ENCODE peak calls at places on chromosomes 2 and 18, in eight cellular contexts. F, N, U, S, M, P, D and H are unnamed samples.

GRCh38 chr2:85434677-85435076 is 16.2 kb downstream of the SH2D6 start:
- DNase-seq in F (no peak), N (no peak), U (no peak), S (no peak), M (no peak), P (no peak), D (no peak), H (no peak)

GRCh38 chr2:68320118-68320641 is 431 bp upstream of the CNRIP1 start:
- DNase-seq in F (no peak), N (no peak), U (no peak), S (no peak), M (peak; percentile 17), P (peak; percentile 81), D (no peak), H (no peak)

GRCh38 chr2:208363485-208363884 is 43.1 kb upstream of the PTH2R start:
- DNase-seq in F (no peak), N (no peak), U (peak; percentile 33), S (no peak), M (no peak), P (no peak), D (no peak), H (no peak)

GRCh38 chr18:75247041-75247551 is 36.5 kb downstream of the TSHZ1 start:
- DNase-seq in F (no peak), N (no peak), U (peak; percentile 23), S (no peak), M (no peak), P (no peak), D (no peak), H (no peak)

GRCh38 chr2:216985658-216986141 is 125.8 kb upstream of the TNP1 start:
- DNase-seq in F (no peak), N (no peak), U (no peak), S (no peak), M (peak; percentile 17), P (peak; percentile 91), D (no peak), H (no peak)

GRCh38 chr2:36677995-36678605 is 18.4 kb upstream of the VIT start:
- DNase-seq in F (no peak), N (no peak), U (no peak), S (no peak), M (no peak), P (no peak), D (no peak), H (no peak)

GRCh38 chr2:46411245-46411641 is 68.1 kb upstream of the TMEM247 start:
- DNase-seq in F (no peak), N (no peak), U (no peak), S (no peak), M (no peak), P (no peak), D (no peak), H (no peak)

GRCh38 chr2:43165378-43166025 is 60.9 kb downstream of the ZFP36L2 start:
- DNase-seq in F (no peak), N (no peak), U (no peak), S (no peak), M (no peak), P (no peak), D (no peak), H (no peak)

GRCh38 chr2:149068996-149069888 is 30.7 kb downstream of the LYPD6B start:
- DNase-seq in F (no peak), N (peak; percentile 25), U (no peak), S (no peak), M (no peak), P (no peak), D (no peak), H (no peak)

GRCh38 chr2:7014201-7014640 is 97.0 kb downstream of the RNF144A start:
- DNase-seq in F (no peak), N (peak; percentile 27), U (no peak), S (no peak), M (no peak), P (no peak), D (no peak), H (peak; percentile 67)

GRCh38 chr18:79927597-79928562 is 23.6 kb downstream of the SLC66A2 start:
- DNase-seq in F (peak; percentile 38), N (no peak), U (no peak), S (peak; percentile 37), M (no peak), P (no peak), D (no peak), H (peak; percentile 53)

GRCh38 chr18:29172151-29173015 is 995.5 kb upstream of the CDH2 start:
- DNase-seq in F (no peak), N (no peak), U (no peak), S (no peak), M (no peak), P (no peak), D (no peak), H (no peak)

GRCh38 chr2:34892286-34892685 is 1293.2 kb upstream of the FAM98A start:
- DNase-seq in F (no peak), N (no peak), U (no peak), S (no peak), M (no peak), P (no peak), D (no peak), H (no peak)

GRCh38 chr2:142918624-142919023 is 41.2 kb downstream of the KYNU start:
- DNase-seq in F (no peak), N (no peak), U (no peak), S (no peak), M (no peak), P (no peak), D (no peak), H (no peak)

GRCh38 chr2:766255-766654 is 89.0 kb upstream of the TMEM18 start:
- DNase-seq in F (no peak), N (no peak), U (no peak), S (no peak), M (no peak), P (no peak), D (no peak), H (no peak)

GRCh38 chr18:64203295-64203694 is 54.4 kb upstream of the LINC00305 start:
- DNase-seq in F (no peak), N (no peak), U (no peak), S (no peak), M (no peak), P (no peak), D (no peak), H (no peak)

GRCh38 chr2:33214436-33214835 is 262.0 kb upstream of the RASGRP3 start:
- DNase-seq in F (no peak), N (no peak), U (no peak), S (no peak), M (no peak), P (no peak), D (no peak), H (no peak)

GRCh38 chr2:70961648-70961994 is 16.8 kb upstream of the ANKRD53 start:
- DNase-seq in F (no peak), N (no peak), U (no peak), S (no peak), M (no peak), P (no peak), D (no peak), H (peak; percentile 33)

GRCh38 chr18:58781627-58782194 is 83.0 kb upstream of the ZNF532 start:
- DNase-seq in F (peak; percentile 86), N (peak; percentile 79), U (peak; percentile 61), S (peak; percentile 63), M (no peak), P (peak; percentile 75), D (peak; percentile 69), H (peak; percentile 85)

GRCh38 chr18:45801396-45802004 is 24.0 kb upstream of the SIGLEC15 start:
- DNase-seq in F (no peak), N (no peak), U (no peak), S (no peak), M (no peak), P (no peak), D (no peak), H (no peak)

GRCh38 chr2:230877737-230878598 is 13.2 kb downstream of the ITM2C start:
- DNase-seq in F (peak; percentile 59), N (no peak), U (no peak), S (no peak), M (no peak), P (no peak), D (no peak), H (peak; percentile 84)

GRCh38 chr2:42128731-42129486 is 40.2 kb upstream of the EML4 start:
- DNase-seq in F (no peak), N (no peak), U (no peak), S (no peak), M (no peak), P (no peak), D (no peak), H (no peak)

GRCh38 chr2:112156152-112156986 is 18.2 kb downstream of the FBLN7 start:
- DNase-seq in F (peak; percentile 76), N (peak; percentile 70), U (no peak), S (no peak), M (no peak), P (no peak), D (no peak), H (no peak)

GRCh38 chr18:74370163-74370562 is 54.5 kb downstream of the C18orf63 start:
- DNase-seq in F (no peak), N (no peak), U (no peak), S (no peak), M (no peak), P (no peak), D (no peak), H (no peak)

GRCh38 chr2:104897515-104898184 is 43.7 kb downstream of the POU3F3 start:
- DNase-seq in F (no peak), N (no peak), U (peak; percentile 89), S (no peak), M (no peak), P (no peak), D (no peak), H (no peak)

GRCh38 chr2:219571311-219572236 is at the start of gene OBSL1:
- DNase-seq in F (no peak), N (peak; percentile 18), U (peak; percentile 51), S (peak; percentile 77), M (no peak), P (peak; percentile 87), D (peak; percentile 57), H (no peak)

GRCh38 chr2:220887271-220887870 is 684.7 kb downstream of the EPHA4 start:
- DNase-seq in F (no peak), N (no peak), U (no peak), S (no peak), M (no peak), P (no peak), D (no peak), H (no peak)

GRCh38 chr2:112887904-112888303 is 23.1 kb upstream of the IL37 start:
- DNase-seq in F (no peak), N (no peak), U (no peak), S (no peak), M (no peak), P (no peak), D (no peak), H (no peak)

GRCh38 chr2:48755473-48755872 is at the start of gene LHCGR:
- DNase-seq in F (no peak), N (no peak), U (no peak), S (peak; percentile 49), M (no peak), P (no peak), D (no peak), H (peak; percentile 74)

GRCh38 chr18:907171-907879 is 2.7 kb downstream of the ADCYAP1 start:
- DNase-seq in F (no peak), N (no peak), U (no peak), S (peak; percentile 46), M (no peak), P (peak; percentile 17), D (no peak), H (no peak)

GRCh38 chr2:160241251-160242137 is 41.4 kb upstream of the ITGB6 start:
- DNase-seq in F (no peak), N (no peak), U (peak; percentile 52), S (peak; percentile 62), M (no peak), P (peak; percentile 20), D (no peak), H (no peak)